ENCODE peak calls at places on chromosomes 12 and 14, in eight cellular contexts. One of them, this sample, is unnamed.

GRCh38 chr14:101409006-101409543 is 152.2 kb upstream of the DIO3 start:
- DNase-seq in adrenal gland: no peak
- DNase-seq in naive thymus-derived CD8-positive, alpha-beta T cell: no peak
- DNase-seq in OCI-M1: no peak
- DNase-seq in MCF 10A: no peak
- DNase-seq in lower lobe of right lung: no peak
- DNase-seq in EL: no peak
- DNase-seq in amniotic epithelial cell: no peak
- DNase-seq in this sample: no peak

GRCh38 chr12:108284163-108284562 is 54.9 kb downstream of the CMKLR1 start:
- DNase-seq in adrenal gland: no peak
- DNase-seq in OCI-M1: no peak
- DNase-seq in amniotic epithelial cell: no peak
- DNase-seq in MCF 10A: no peak
- DNase-seq in lower lobe of right lung: no peak
- DNase-seq in EL: no peak
- DNase-seq in naive thymus-derived CD8-positive, alpha-beta T cell: no peak
- DNase-seq in this sample: no peak

GRCh38 chr12:7161327-7161726 is 28.2 kb upstream of the PEX5 start:
- DNase-seq in EL: no peak
- DNase-seq in adrenal gland: no peak
- DNase-seq in lower lobe of right lung: no peak
- DNase-seq in OCI-M1: no peak
- DNase-seq in amniotic epithelial cell: no peak
- DNase-seq in MCF 10A: no peak
- DNase-seq in naive thymus-derived CD8-positive, alpha-beta T cell: no peak
- DNase-seq in this sample: no peak

GRCh38 chr12:27193854-27194544 is 50.1 kb upstream of the STK38L start:
- DNase-seq in OCI-M1: no peak
- DNase-seq in amniotic epithelial cell: peak
- DNase-seq in lower lobe of right lung: no peak
- DNase-seq in EL: peak
- DNase-seq in naive thymus-derived CD8-positive, alpha-beta T cell: no peak
- DNase-seq in adrenal gland: no peak
- DNase-seq in MCF 10A: peak
- DNase-seq in this sample: no peak

GRCh38 chr14:24630872-24631477 is 3.0 kb downstream of the GZMB start:
- DNase-seq in amniotic epithelial cell: no peak
- DNase-seq in naive thymus-derived CD8-positive, alpha-beta T cell: no peak
- DNase-seq in lower lobe of right lung: no peak
- DNase-seq in EL: peak
- DNase-seq in adrenal gland: no peak
- DNase-seq in MCF 10A: peak
- DNase-seq in OCI-M1: no peak
- DNase-seq in this sample: no peak

GRCh38 chr12:66217342-66217929 is 28.4 kb downstream of the IRAK3 start:
- DNase-seq in naive thymus-derived CD8-positive, alpha-beta T cell: no peak
- DNase-seq in MCF 10A: no peak
- DNase-seq in lower lobe of right lung: no peak
- DNase-seq in amniotic epithelial cell: no peak
- DNase-seq in OCI-M1: no peak
- DNase-seq in EL: no peak
- DNase-seq in adrenal gland: no peak
- DNase-seq in this sample: no peak

GRCh38 chr12:111686574-111687105 is 787 bp downstream of the ACAD10 start:
- DNase-seq in lower lobe of right lung: no peak
- DNase-seq in amniotic epithelial cell: peak
- DNase-seq in MCF 10A: no peak
- DNase-seq in adrenal gland: no peak
- DNase-seq in naive thymus-derived CD8-positive, alpha-beta T cell: no peak
- DNase-seq in EL: no peak
- DNase-seq in OCI-M1: peak
- DNase-seq in this sample: no peak

GRCh38 chr14:47277703-47278102 is 397.7 kb downstream of the MDGA2 start:
- DNase-seq in adrenal gland: no peak
- DNase-seq in lower lobe of right lung: no peak
- DNase-seq in amniotic epithelial cell: no peak
- DNase-seq in OCI-M1: peak
- DNase-seq in MCF 10A: no peak
- DNase-seq in EL: no peak
- DNase-seq in naive thymus-derived CD8-positive, alpha-beta T cell: no peak
- DNase-seq in this sample: no peak

GRCh38 chr12:53049582-53050318 is at the start of gene TNS2:
- DNase-seq in OCI-M1: no peak
- DNase-seq in adrenal gland: peak
- DNase-seq in MCF 10A: peak
- DNase-seq in lower lobe of right lung: peak
- DNase-seq in amniotic epithelial cell: peak
- DNase-seq in naive thymus-derived CD8-positive, alpha-beta T cell: no peak
- DNase-seq in EL: peak
- DNase-seq in this sample: peak

GRCh38 chr12:120989687-120990086 is 11.3 kb downstream of the HNF1A start:
- DNase-seq in naive thymus-derived CD8-positive, alpha-beta T cell: no peak
- DNase-seq in EL: no peak
- DNase-seq in amniotic epithelial cell: no peak
- DNase-seq in OCI-M1: no peak
- DNase-seq in lower lobe of right lung: no peak
- DNase-seq in adrenal gland: no peak
- DNase-seq in MCF 10A: no peak
- DNase-seq in this sample: no peak

GRCh38 chr14:74019743-74020142 is 594 bp downstream of the BBOF1 start:
- DNase-seq in MCF 10A: peak
- DNase-seq in OCI-M1: peak
- DNase-seq in EL: peak
- DNase-seq in naive thymus-derived CD8-positive, alpha-beta T cell: no peak
- DNase-seq in amniotic epithelial cell: peak
- DNase-seq in adrenal gland: peak
- DNase-seq in lower lobe of right lung: no peak
- DNase-seq in this sample: no peak